ENCODE peak calls at places on chromosomes 7 and 10, in eight cellular contexts. Z, K, Y, H, E, Q, D and P are unnamed samples.

GRCh38 chr7:30936650-30937245 is 25.1 kb downstream of the AQP1 start:
- DNase-seq in K (no peak), Y (no peak), Z (no peak), H (no peak), E (no peak), Q (no peak), D (no peak), P (no peak)

GRCh38 chr10:29332061-29332760 is 43.3 kb downstream of the LYZL1 start:
- DNase-seq in K (no peak), E (no peak), Q (no peak), D (no peak), H (no peak), Y (no peak), Z (no peak), P (no peak)

GRCh38 chr10:99312501-99312900 is 16.7 kb upstream of the CNNM1 start:
- DNase-seq in Y (no peak), E (no peak), K (no peak), H (no peak), Z (no peak), D (no peak), Q (no peak), P (no peak)

GRCh38 chr7:40622830-40623507 is 488.2 kb downstream of the SUGCT start:
- DNase-seq in Z (no peak), D (no peak), Q (no peak), Y (no peak), K (no peak), H (no peak), E (no peak), P (no peak)

GRCh38 chr10:75367098-75367497 is 34.5 kb downstream of the ZNF503 start:
- DNase-seq in H (no peak), K (no peak), E (no peak), Z (no peak), Y (no peak), D (no peak), Q (no peak), P (no peak)

GRCh38 chr10:97612386-97612785 is 20.9 kb downstream of the MORN4 start:
- DNase-seq in Q (peak), D (peak), H (peak), Z (no peak), E (no peak), Y (no peak), K (peak), P (peak)

GRCh38 chr7:108348913-108349312 is 107.3 kb downstream of the NRCAM start:
- DNase-seq in Z (no peak), D (no peak), K (no peak), Y (no peak), H (peak), E (no peak), Q (no peak), P (no peak)

GRCh38 chr7:93029056-93029455 is 88.7 kb downstream of the SAMD9 start:
- DNase-seq in Y (no peak), E (no peak), K (no peak), Z (no peak), H (no peak), D (no peak), Q (no peak), P (no peak)

GRCh38 chr7:44884553-44885393 is 557 bp downstream of the PURB start:
- DNase-seq in D (no peak), Q (peak), E (peak), Y (peak), K (peak), H (peak), Z (peak), P (no peak)